ENCODE peak calls at places on chromosomes 5 and 9, in six cellular contexts. K is fibroblast of lung, C is spleen, D is retinal pigment epithelial cell, A is fibroblast of the aortic adventitia, Z is esophagus squamous epithelium. B is an unnamed sample.

GRCh38 chr5:160463775-160464465 is 42.3 kb downstream of the PTTG1 start:
- DNase-seq in K (peak), C (no peak), D (no peak), A (peak), Z (no peak), B (no peak)

GRCh38 chr5:159456722-159457462 is 126.6 kb upstream of the IL12B start:
- DNase-seq in K (no peak), C (no peak), D (no peak), A (peak), Z (no peak), B (peak)

GRCh38 chr5:36521219-36521618 is 85.2 kb upstream of the SLC1A3 start:
- DNase-seq in K (no peak), C (no peak), D (no peak), A (no peak), Z (no peak), B (no peak)

GRCh38 chr5:138448481-138449398 is 9.9 kb downstream of the REEP2 start:
- DNase-seq in K (peak), C (no peak), D (no peak), A (peak), Z (no peak), B (peak)

GRCh38 chr9:37904647-37905505 is 949 bp upstream of the SLC25A51 start:
- DNase-seq in K (peak), C (peak), D (no peak), A (peak), Z (no peak), B (no peak)

GRCh38 chr9:27861887-27862286 is 288.6 kb upstream of the C9orf72 start:
- DNase-seq in K (no peak), C (no peak), D (no peak), A (no peak), Z (no peak), B (no peak)

GRCh38 chr5:83312672-83313071 is 158.9 kb upstream of the VCAN start:
- DNase-seq in K (no peak), C (no peak), D (no peak), A (no peak), Z (no peak), B (no peak)

GRCh38 chr5:179393078-179393477 is 47.8 kb upstream of the ADAMTS2 start:
- DNase-seq in K (peak), C (no peak), D (no peak), A (peak), Z (no peak), B (no peak)

GRCh38 chr5:157842185-157842584 is 16.8 kb downstream of the CLINT1 start:
- DNase-seq in K (no peak), C (no peak), D (no peak), A (no peak), Z (no peak), B (no peak)

GRCh38 chr5:24163091-24163490 is 481.7 kb downstream of the CDH10 start:
- DNase-seq in K (no peak), C (no peak), D (no peak), A (no peak), Z (no peak), B (no peak)

GRCh38 chr5:138024117-138024516 is 8.8 kb downstream of the FAM13B start:
- DNase-seq in K (no peak), C (no peak), D (no peak), A (no peak), Z (no peak), B (no peak)

GRCh38 chr9:91084896-91085295 is 276.8 kb downstream of the AUH start:
- DNase-seq in K (no peak), C (no peak), D (no peak), A (no peak), Z (no peak), B (no peak)

GRCh38 chr5:298737-299125 is 22.8 kb upstream of the AHRR start:
- DNase-seq in K (no peak), C (no peak), D (no peak), A (no peak), Z (no peak), B (no peak)

GRCh38 chr5:65927497-65928340 is 1.3 kb downstream of the ERBIN start:
- DNase-seq in K (peak), C (no peak), D (no peak), A (peak), Z (no peak), B (peak)

GRCh38 chr9:12785251-12785880 is 10.5 kb downstream of the LURAP1L start:
- DNase-seq in K (peak), C (no peak), D (no peak), A (peak), Z (no peak), B (no peak)

GRCh38 chr5:18113724-18114123 is 479.5 kb downstream of the TAF11L14 start:
- DNase-seq in K (peak), C (no peak), D (no peak), A (peak), Z (no peak), B (no peak)

DNA sequence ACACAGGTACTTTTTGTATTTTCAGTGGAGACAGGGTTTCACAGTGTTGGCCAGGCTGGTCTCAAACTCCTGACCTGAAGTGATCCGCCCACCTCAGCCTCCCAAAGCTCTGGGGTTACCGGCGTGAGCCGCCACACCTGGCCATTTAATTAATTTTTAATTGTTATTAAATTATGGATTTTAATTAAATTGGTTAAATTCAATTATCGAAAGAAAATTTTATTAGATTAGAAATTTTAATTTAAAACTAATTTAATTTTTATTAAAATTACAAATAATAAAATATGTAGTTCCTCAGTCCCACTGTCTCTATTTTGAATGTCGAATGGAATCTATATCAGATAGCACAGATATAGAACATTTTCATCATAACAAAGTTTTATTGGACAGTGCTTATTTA is 416.5 kb downstream of the GABRG2 start:
- DNase-seq in K (no peak), C (no peak), D (no peak), A (no peak), Z (no peak), B (no peak)
- H3K4me3 ChIP-seq in K (no peak), C (no peak), D (no peak), A (no peak), Z (no peak), B (no peak)

GRCh38 chr9:77276799-77277198 is 99.5 kb downstream of the VPS13A start:
- DNase-seq in K (no peak), C (no peak), D (no peak), A (no peak), Z (no peak), B (no peak)
- TF ChIP-seq CTCF in K (no peak), C (no peak), D (no peak), A (no peak), Z (no peak), B (no peak)

DNA sequence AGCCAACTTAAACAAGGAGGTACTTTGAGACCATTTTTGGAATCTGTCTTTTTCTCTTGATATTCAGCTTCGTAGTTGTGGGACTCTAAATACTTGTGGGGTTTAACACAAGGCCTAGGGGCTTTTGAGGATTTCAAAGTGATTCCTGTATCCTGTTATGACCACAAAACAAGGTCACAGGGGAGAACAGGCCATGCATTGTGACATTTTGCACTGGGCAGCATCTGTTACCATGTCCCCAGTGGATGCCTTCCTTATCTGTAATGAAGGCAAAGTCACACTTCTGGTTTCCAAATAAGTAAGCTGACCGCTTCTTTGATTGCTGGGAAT is 192.2 kb downstream of the MTRR start:
- DNase-seq in K (no peak), C (no peak), D (no peak), A (no peak), Z (no peak), B (no peak)
- H3K4me3 ChIP-seq in K (no peak), C (no peak), D (no peak), A (no peak), Z (no peak), B (no peak)

GRCh38 chr9:107016383-107016782 is 153.4 kb downstream of the ZNF462 start:
- DNase-seq in K (no peak), C (no peak), D (no peak), A (no peak), Z (no peak), B (no peak)

GRCh38 chr9:107019216-107019615 is 156.2 kb downstream of the ZNF462 start:
- DNase-seq in K (peak), C (no peak), D (no peak), A (peak), Z (no peak), B (no peak)

GRCh38 chr9:107024193-107024592 is 161.2 kb downstream of the ZNF462 start:
- DNase-seq in K (no peak), C (no peak), D (no peak), A (no peak), Z (no peak), B (peak)

DNA sequence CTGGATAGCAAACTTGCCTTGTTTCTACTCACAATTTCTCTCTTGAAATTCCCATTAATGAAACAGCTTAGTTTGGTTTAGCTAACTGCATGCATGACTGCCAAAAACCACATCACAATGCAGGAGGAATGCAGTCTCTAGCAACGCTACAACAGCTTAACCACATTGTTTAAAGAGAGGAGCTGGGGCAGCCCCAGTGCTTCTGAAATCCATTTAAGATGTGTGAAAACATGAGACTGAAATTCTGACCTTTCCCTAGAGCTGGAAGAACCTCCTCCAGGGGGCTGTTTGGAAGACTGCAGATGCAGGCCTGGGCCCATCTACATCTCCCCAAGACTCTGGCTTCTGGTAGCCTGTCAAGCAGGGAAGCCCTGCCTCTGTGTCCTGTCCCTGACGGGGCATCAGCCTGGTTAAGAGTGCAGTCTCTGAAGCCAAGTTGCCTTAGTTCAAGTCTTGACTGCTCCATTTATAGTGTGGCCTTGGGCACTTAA is 157.1 kb downstream of the ZNF462 start:
- DNase-seq in K (peak), C (no peak), D (peak), A (peak), Z (no peak), B (peak)
- TF ChIP-seq CTCF in K (peak), C (no peak), D (peak), A (peak), Z (no peak), B (no peak)

DNA sequence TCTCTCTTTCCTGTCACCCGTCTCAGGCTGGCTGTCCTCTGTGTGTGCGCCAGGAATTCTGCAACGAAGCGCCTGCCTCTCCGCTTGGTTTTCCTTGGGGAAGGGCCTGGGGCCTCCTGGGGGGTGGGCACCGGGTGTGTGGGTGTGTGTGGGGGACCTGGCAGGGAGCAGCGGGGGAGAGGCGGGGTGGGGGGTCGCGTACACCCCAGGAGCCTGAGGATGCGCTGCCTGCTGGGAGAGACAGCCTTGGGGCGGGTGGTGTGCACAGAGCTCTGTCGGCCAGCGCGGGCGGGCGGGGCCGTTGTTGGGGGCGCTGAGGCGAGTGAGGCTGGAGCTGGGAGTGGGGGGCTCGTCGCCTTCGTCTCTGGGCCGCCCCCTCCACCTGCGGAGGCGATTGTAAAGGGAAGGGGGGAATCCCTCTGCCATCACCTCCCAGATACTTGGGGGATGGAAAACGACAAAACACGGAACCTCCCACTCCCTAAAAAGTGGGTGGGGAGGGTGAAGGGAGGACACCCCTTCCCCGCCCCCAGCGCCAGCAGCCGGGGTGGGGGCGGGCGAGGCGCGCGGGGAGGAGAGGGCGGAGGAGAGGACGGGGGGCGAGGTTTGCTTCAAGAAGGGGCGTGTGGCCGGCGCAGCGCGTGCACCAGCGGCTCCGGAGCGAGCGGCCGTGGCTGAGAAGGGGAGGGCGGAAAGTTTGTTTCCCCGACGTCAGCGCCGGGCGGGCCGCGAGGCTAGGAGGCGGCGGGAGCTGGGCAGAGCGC is at the start of gene PRRX2:
- DNase-seq in K (no peak), C (no peak), D (no peak), A (peak), Z (no peak), B (no peak)
- H3K4me3 ChIP-seq in K (peak), C (peak), D (no peak), A (peak), Z (peak), B (no peak)

GRCh38 chr5:149517461-149518122 is 33.6 kb downstream of the CSNK1A1 start:
- DNase-seq in K (peak), C (no peak), D (no peak), A (peak), Z (no peak), B (no peak)
- TF ChIP-seq CTCF in K (no peak), C (no peak), D (no peak), A (no peak), Z (no peak), B (no peak)

B was measured in GM12865.